ENCODE peak calls at places on chromosomes 3 and 15, in eight cellular contexts. C is activated T-cell treated with anti-CD3 and anti-CD28 coated beads, Interleukin-2, amount 50 U/mL, for 72 hours; T is H9; V is NCI-H2081; K is posterior cingulate gyrus; F is left colon; Y is cardiac septum; L is mesothelial cell of epicardium. Q is an unnamed sample.

GRCh38 chr15:36798366-36798765 is 218.9 kb downstream of the CDIN1 start:
- DNase-seq in L (no peak), V (no peak), C (no peak), F (no peak), T (no peak), K (no peak), Y (no peak), Q (peak; percentile 11)

GRCh38 chr3:111910806-111911205 is 51.7 kb downstream of the PHLDB2 start:
- DNase-seq in C (no peak), L (no peak), Y (no peak), K (no peak), T (no peak), F (no peak), V (no peak), Q (peak; percentile 45)

GRCh38 chr3:171183042-171183441 is 156.5 kb upstream of the SLC2A2 start:
- DNase-seq in T (no peak), C (no peak), V (no peak), L (no peak), Y (no peak), K (no peak), F (no peak), Q (no peak)

GRCh38 chr3:106814231-106814630 is 563.0 kb upstream of the CCDC54 start:
- DNase-seq in Y (no peak), V (no peak), L (no peak), C (no peak), F (no peak), K (peak; percentile 19), T (no peak), Q (no peak)

GRCh38 chr3:59192473-59192872 is 142.6 kb upstream of the CFAP20DC start:
- DNase-seq in K (no peak), V (no peak), Y (no peak), C (no peak), F (no peak), T (no peak), L (no peak), Q (peak; percentile 10)

GRCh38 chr3:106256249-106256957 is 387.6 kb upstream of the CBLB start:
- DNase-seq in K (no peak), V (no peak), T (peak; percentile 30), L (no peak), F (no peak), Y (no peak), C (no peak), Q (no peak)

GRCh38 chr3:17411157-17411877 is 331.1 kb downstream of the TBC1D5 start:
- DNase-seq in C (no peak), T (no peak), Y (no peak), K (no peak), V (no peak), F (no peak), L (no peak), Q (no peak)

GRCh38 chr15:42349178-42349577 is 10.1 kb upstream of the CAPN3 start:
- DNase-seq in Y (no peak), L (no peak), V (no peak), F (no peak), K (no peak), T (no peak), C (no peak), Q (no peak)

GRCh38 chr3:33417051-33417673 is 23.0 kb downstream of the UBP1 start:
- DNase-seq in V (no peak), T (no peak), L (no peak), K (no peak), C (no peak), F (no peak), Y (no peak), Q (no peak)

GRCh38 chr3:151976211-151977050 is 103.0 kb downstream of the SUCNR1 start:
- DNase-seq in C (no peak), K (no peak), Y (no peak), F (no peak), L (no peak), T (no peak), V (no peak), Q (peak; percentile 67)

GRCh38 chr3:50173685-50174516 is 17.5 kb upstream of the GNAT1 start:
- DNase-seq in T (no peak), C (no peak), V (no peak), F (no peak), K (no peak), Y (no peak), L (no peak), Q (no peak)

GRCh38 chr3:119367000-119367399 is 72.8 kb downstream of the ARHGAP31 start:
- DNase-seq in L (no peak), V (no peak), F (no peak), Y (no peak), K (no peak), T (no peak), C (no peak), Q (no peak)

GRCh38 chr3:71955549-71956373 is 170.8 kb upstream of the PROK2 start:
- DNase-seq in T (peak; percentile 72), Y (peak; percentile 81), F (peak; percentile 55), K (peak; percentile 85), L (peak; percentile 79), V (peak; percentile 51), C (peak; percentile 48), Q (peak; percentile 61)

GRCh38 chr15:78047631-78048409 is 29.7 kb downstream of the TBC1D2B start:
- DNase-seq in F (no peak), Y (no peak), V (no peak), L (no peak), C (peak; percentile 37), K (no peak), T (no peak), Q (no peak)

GRCh38 chr3:188294823-188295487 is 141.0 kb downstream of the LPP start:
- DNase-seq in T (no peak), Y (no peak), F (no peak), K (no peak), V (peak; percentile 26), C (no peak), L (no peak), Q (peak; percentile 65)

GRCh38 chr15:92882697-92883642 is 17.2 kb upstream of the CHD2 start:
- DNase-seq in C (peak; percentile 36), L (peak; percentile 51), F (no peak), T (no peak), V (no peak), Y (peak; percentile 78), K (no peak), Q (no peak)

GRCh38 chr15:75043509-75044257 is 20.3 kb downstream of the PPCDC start:
- DNase-seq in K (peak; percentile 85), F (peak; percentile 93), V (no peak), Y (peak; percentile 98), C (no peak), T (no peak), L (peak; percentile 57), Q (peak; percentile 95)

GRCh38 chr3:15220661-15221060 is 14.6 kb downstream of the CAPN7 start:
- DNase-seq in K (no peak), Y (no peak), F (no peak), C (no peak), T (no peak), V (no peak), L (no peak), Q (no peak)

GRCh38 chr3:16885948-16886683 is 1.4 kb downstream of the PLCL2 start:
- DNase-seq in C (no peak), K (no peak), Y (no peak), V (no peak), L (no peak), T (no peak), F (no peak), Q (no peak)

GRCh38 chr3:133280591-133280990 is 119.3 kb upstream of the BFSP2 start:
- DNase-seq in Y (no peak), F (no peak), T (no peak), K (no peak), C (no peak), V (no peak), L (no peak), Q (no peak)

GRCh38 chr3:2156244-2156847 is 57.7 kb downstream of the CNTN4 start:
- DNase-seq in F (no peak), K (no peak), V (no peak), C (peak; percentile 2), L (no peak), T (peak; percentile 78), Y (no peak), Q (no peak)

GRCh38 chr3:138593488-138594149 is 441 bp downstream of the CEP70 start:
- DNase-seq in C (no peak), T (peak; percentile 34), L (no peak), F (no peak), Y (no peak), K (no peak), V (no peak), Q (peak; percentile 24)

GRCh38 chr3:100087203-100087602 is 27.1 kb downstream of the FILIP1L start:
- DNase-seq in V (no peak), C (peak; percentile 12), K (no peak), L (no peak), Y (no peak), T (no peak), F (no peak), Q (no peak)

GRCh38 chr3:43247556-43248186 is 38.7 kb upstream of the SNRK start:
- DNase-seq in V (no peak), L (no peak), C (no peak), F (no peak), Y (no peak), T (no peak), K (no peak), Q (no peak)

GRCh38 chr15:39592500-39592899 is 11.6 kb downstream of the THBS1 start:
- DNase-seq in L (no peak), T (no peak), F (no peak), V (no peak), Y (no peak), C (no peak), K (no peak), Q (no peak)

GRCh38 chr3:150899141-150899540 is 6.1 kb downstream of the MINDY4B start:
- DNase-seq in T (no peak), C (no peak), K (no peak), V (no peak), Y (no peak), L (no peak), F (no peak), Q (no peak)

Q was measured in hepatic stellate cell.